ENCODE peak calls at places on chromosomes 5 and 9, in ten cellular contexts. One of them, this sample, is unnamed.
A peak's percentile ranks its signal among the peaks of the same experiment; 100 is the strongest.

GRCh38 chr5:95870105-95870672 is 47.7 kb upstream of the GLRX start:
- DNase-seq in esophagus squamous epithelium: no peak
- DNase-seq in IMR-90: peak; percentile 87
- DNase-seq in adrenal gland: no peak
- DNase-seq in ovary: no peak
- DNase-seq in uterus: no peak
- DNase-seq in A549: no peak
- DNase-seq in spleen: no peak
- DNase-seq in HCT116: no peak
- DNase-seq in upper lobe of left lung: no peak
- DNase-seq in this sample: no peak

GRCh38 chr5:173969167-173970049 is 19.6 kb upstream of the C5orf47 start:
- DNase-seq in esophagus squamous epithelium: no peak
- DNase-seq in IMR-90: peak; percentile 88
- DNase-seq in adrenal gland: peak; percentile 51
- DNase-seq in ovary: no peak
- DNase-seq in uterus: no peak
- DNase-seq in A549: peak; percentile 95
- DNase-seq in spleen: no peak
- DNase-seq in HCT116: no peak
- DNase-seq in upper lobe of left lung: peak; percentile 39
- DNase-seq in this sample: no peak

GRCh38 chr9:133703571-133704399 is 34.4 kb downstream of the SARDH start:
- DNase-seq in esophagus squamous epithelium: no peak
- DNase-seq in IMR-90: no peak
- DNase-seq in adrenal gland: no peak
- DNase-seq in ovary: peak; percentile 44
- DNase-seq in uterus: no peak
- DNase-seq in A549: no peak
- DNase-seq in spleen: peak; percentile 67
- DNase-seq in HCT116: no peak
- DNase-seq in upper lobe of left lung: no peak
- DNase-seq in this sample: no peak

GRCh38 chr9:19513671-19514275 is 105.0 kb downstream of the ACER2 start:
- DNase-seq in esophagus squamous epithelium: no peak
- DNase-seq in IMR-90: no peak
- DNase-seq in adrenal gland: no peak
- DNase-seq in ovary: no peak
- DNase-seq in uterus: no peak
- DNase-seq in A549: no peak
- DNase-seq in spleen: no peak
- DNase-seq in HCT116: no peak
- DNase-seq in upper lobe of left lung: no peak
- DNase-seq in this sample: no peak

GRCh38 chr5:177997319-177997670 is 1.3 kb upstream of the PROP1 start:
- DNase-seq in esophagus squamous epithelium: no peak
- DNase-seq in IMR-90: no peak
- DNase-seq in adrenal gland: no peak
- DNase-seq in ovary: no peak
- DNase-seq in uterus: no peak
- DNase-seq in A549: no peak
- DNase-seq in spleen: no peak
- DNase-seq in HCT116: no peak
- DNase-seq in upper lobe of left lung: no peak
- DNase-seq in this sample: no peak

GRCh38 chr5:55307383-55308253 is at the start of the genes DHX29 and MTREX:
- DNase-seq in esophagus squamous epithelium: peak; percentile 66
- DNase-seq in IMR-90: peak; percentile 91
- DNase-seq in adrenal gland: peak; percentile 96
- DNase-seq in ovary: peak; percentile 90
- DNase-seq in uterus: peak; percentile 89
- DNase-seq in A549: peak; percentile 92
- DNase-seq in spleen: peak; percentile 97
- DNase-seq in HCT116: peak; percentile 80
- DNase-seq in upper lobe of left lung: peak; percentile 93
- DNase-seq in this sample: peak; percentile 93

GRCh38 chr9:38432922-38433510 is 8.8 kb upstream of the IGFBPL1 start:
- DNase-seq in esophagus squamous epithelium: no peak
- DNase-seq in IMR-90: peak; percentile 54
- DNase-seq in adrenal gland: no peak
- DNase-seq in ovary: no peak
- DNase-seq in uterus: no peak
- DNase-seq in A549: peak; percentile 60
- DNase-seq in spleen: no peak
- DNase-seq in HCT116: peak; percentile 37
- DNase-seq in upper lobe of left lung: no peak
- DNase-seq in this sample: no peak

GRCh38 chr9:91848146-91848545 is 101.9 kb downstream of the ROR2 start:
- DNase-seq in esophagus squamous epithelium: no peak
- DNase-seq in IMR-90: no peak
- DNase-seq in adrenal gland: peak; percentile 21
- DNase-seq in ovary: no peak
- DNase-seq in uterus: no peak
- DNase-seq in A549: no peak
- DNase-seq in spleen: no peak
- DNase-seq in HCT116: no peak
- DNase-seq in upper lobe of left lung: no peak
- DNase-seq in this sample: no peak

GRCh38 chr5:52007230-52007858 is 624.1 kb downstream of the ISL1 start:
- DNase-seq in esophagus squamous epithelium: no peak
- DNase-seq in IMR-90: peak; percentile 38
- DNase-seq in adrenal gland: no peak
- DNase-seq in ovary: no peak
- DNase-seq in uterus: no peak
- DNase-seq in A549: peak; percentile 53
- DNase-seq in spleen: no peak
- DNase-seq in HCT116: peak; percentile 16
- DNase-seq in upper lobe of left lung: no peak
- DNase-seq in this sample: no peak

GRCh38 chr9:120310035-120310434 is 269.9 kb downstream of the CDK5RAP2 start:
- DNase-seq in esophagus squamous epithelium: no peak
- DNase-seq in IMR-90: no peak
- DNase-seq in adrenal gland: no peak
- DNase-seq in ovary: no peak
- DNase-seq in uterus: no peak
- DNase-seq in A549: no peak
- DNase-seq in spleen: no peak
- DNase-seq in HCT116: no peak
- DNase-seq in upper lobe of left lung: no peak
- DNase-seq in this sample: no peak

GRCh38 chr9:98931990-98932389 is 11.7 kb upstream of the COL15A1 start:
- DNase-seq in esophagus squamous epithelium: no peak
- DNase-seq in IMR-90: no peak
- DNase-seq in adrenal gland: peak; percentile 62
- DNase-seq in ovary: no peak
- DNase-seq in uterus: no peak
- DNase-seq in A549: no peak
- DNase-seq in spleen: no peak
- DNase-seq in HCT116: no peak
- DNase-seq in upper lobe of left lung: no peak
- DNase-seq in this sample: no peak

GRCh38 chr9:124673063-124673462 is 98.0 kb downstream of the NR6A1 start:
- DNase-seq in esophagus squamous epithelium: no peak
- DNase-seq in IMR-90: no peak
- DNase-seq in adrenal gland: no peak
- DNase-seq in ovary: no peak
- DNase-seq in uterus: no peak
- DNase-seq in A549: no peak
- DNase-seq in spleen: no peak
- DNase-seq in HCT116: no peak
- DNase-seq in upper lobe of left lung: no peak
- DNase-seq in this sample: no peak

GRCh38 chr5:137872476-137872875 is 4.8 kb downstream of the MYOT start:
- DNase-seq in esophagus squamous epithelium: no peak
- DNase-seq in IMR-90: no peak
- DNase-seq in adrenal gland: no peak
- DNase-seq in ovary: no peak
- DNase-seq in uterus: no peak
- DNase-seq in A549: no peak
- DNase-seq in spleen: no peak
- DNase-seq in HCT116: no peak
- DNase-seq in upper lobe of left lung: no peak
- DNase-seq in this sample: no peak

GRCh38 chr9:128631636-128632035 is 25.0 kb downstream of the DYNC2I2 start:
- DNase-seq in esophagus squamous epithelium: no peak
- DNase-seq in IMR-90: no peak
- DNase-seq in adrenal gland: no peak
- DNase-seq in ovary: no peak
- DNase-seq in uterus: no peak
- DNase-seq in A549: no peak
- DNase-seq in spleen: peak; percentile 1
- DNase-seq in HCT116: no peak
- DNase-seq in upper lobe of left lung: no peak
- DNase-seq in this sample: no peak

DNA sequence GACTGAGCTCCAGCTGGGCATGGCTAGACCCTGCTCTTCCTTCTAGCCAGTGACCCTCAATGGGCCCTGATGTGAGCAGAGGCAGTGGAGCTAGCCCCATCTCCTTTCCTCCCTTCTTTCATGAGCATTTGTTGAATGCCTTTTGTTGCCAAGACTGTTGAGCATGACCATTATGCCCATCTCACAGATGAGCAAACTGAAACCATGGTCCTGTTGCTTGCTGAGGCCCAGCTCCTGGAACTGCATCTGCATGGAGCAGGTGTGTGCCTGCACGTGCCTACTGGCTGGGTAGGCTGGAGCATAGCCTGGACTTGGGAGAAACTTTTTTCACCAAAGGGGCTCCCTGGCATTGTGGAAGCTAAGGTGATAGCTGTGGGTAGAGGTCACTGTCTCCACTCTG is 3.0 kb upstream of the WNK2 start:
- DNase-seq in esophagus squamous epithelium: no peak
- DNase-seq in IMR-90: no peak
- DNase-seq in adrenal gland: no peak
- DNase-seq in ovary: no peak
- DNase-seq in uterus: no peak
- DNase-seq in A549: no peak
- DNase-seq in spleen: no peak
- DNase-seq in HCT116: no peak
- DNase-seq in upper lobe of left lung: no peak
- DNase-seq in this sample: no peak
- H3K4me1 ChIP-seq in esophagus squamous epithelium: peaks cover 26% of the 10 kb centered on the region
- H3K4me1 ChIP-seq in IMR-90: no peaks in the 10 kb centered on the region
- H3K4me1 ChIP-seq in adrenal gland: peaks cover 6% of the 10 kb centered on the region
- H3K4me1 ChIP-seq in ovary: peaks cover 7% of the 10 kb centered on the region
- H3K4me1 ChIP-seq in uterus: peaks cover 12% of the 10 kb centered on the region
- H3K4me1 ChIP-seq in A549: peaks cover 3% of the 10 kb centered on the region
- H3K4me1 ChIP-seq in spleen: peaks cover 11% of the 10 kb centered on the region
- H3K4me1 ChIP-seq in HCT116: peaks cover 5% of the 10 kb centered on the region
- H3K4me1 ChIP-seq in upper lobe of left lung: peaks cover 9% of the 10 kb centered on the region
- H3K4me1 ChIP-seq in this sample: no peaks in the 10 kb centered on the region

DNA sequence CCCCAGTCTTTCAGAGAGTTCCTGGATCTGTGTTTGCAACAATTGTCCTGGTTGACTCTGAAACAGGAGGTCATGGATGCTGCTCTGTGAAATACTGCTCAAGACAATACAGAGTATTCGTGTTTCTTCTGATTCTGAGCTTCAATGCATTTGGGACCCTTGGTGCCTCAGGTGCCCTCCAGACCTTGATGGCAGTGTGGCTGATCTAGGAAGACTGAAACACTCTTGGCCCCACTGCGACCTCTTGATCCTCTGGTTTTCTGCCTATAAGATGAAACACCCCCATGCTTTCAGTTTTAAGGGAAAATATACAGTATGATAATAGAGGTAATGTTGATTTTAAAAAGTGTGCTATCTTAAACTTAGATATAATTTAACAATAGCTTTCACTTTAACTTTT is 67.6 kb downstream of the GDNF start:
- DNase-seq in esophagus squamous epithelium: no peak
- DNase-seq in IMR-90: no peak
- DNase-seq in adrenal gland: no peak
- DNase-seq in ovary: no peak
- DNase-seq in uterus: no peak
- DNase-seq in A549: no peak
- DNase-seq in spleen: no peak
- DNase-seq in HCT116: no peak
- DNase-seq in upper lobe of left lung: no peak
- DNase-seq in this sample: no peak
- H3K27ac ChIP-seq in esophagus squamous epithelium: no peak overlapping the region
- H3K27ac ChIP-seq in IMR-90: peak overlapping the region; percentile 83
- H3K27ac ChIP-seq in adrenal gland: no peak overlapping the region
- H3K27ac ChIP-seq in ovary: no peak overlapping the region
- H3K27ac ChIP-seq in uterus: no peak overlapping the region
- H3K27ac ChIP-seq in A549: no peak overlapping the region
- H3K27ac ChIP-seq in spleen: no peak overlapping the region
- H3K27ac ChIP-seq in HCT116: no peak overlapping the region
- H3K27ac ChIP-seq in upper lobe of left lung: no peak overlapping the region
- H3K27ac ChIP-seq in this sample: no peak overlapping the region

GRCh38 chr5:150357326-150358260 is at the start of gene TCOF1:
- DNase-seq in esophagus squamous epithelium: peak; percentile 91
- DNase-seq in IMR-90: peak; percentile 91
- DNase-seq in adrenal gland: peak; percentile 98
- DNase-seq in ovary: peak; percentile 97
- DNase-seq in uterus: peak; percentile 98
- DNase-seq in A549: peak; percentile 93
- DNase-seq in spleen: peak; percentile 99
- DNase-seq in HCT116: peak; percentile 88
- DNase-seq in upper lobe of left lung: peak; percentile 98
- DNase-seq in this sample: peak; percentile 99
- TF ChIP-seq POLR2A in esophagus squamous epithelium: no peak
- TF ChIP-seq POLR2A in IMR-90: no peak
- TF ChIP-seq POLR2A in adrenal gland: peak; percentile 34
- TF ChIP-seq POLR2A in ovary: peak; percentile 22
- TF ChIP-seq POLR2A in uterus: peak; percentile 42
- TF ChIP-seq POLR2A in A549: peak; percentile 46
- TF ChIP-seq POLR2A in spleen: no peak
- TF ChIP-seq POLR2A in HCT116: peak; percentile 39
- TF ChIP-seq POLR2A in upper lobe of left lung: no peak
- TF ChIP-seq POLR2A in this sample: peak; percentile 38

GRCh38 chr5:179599100-179599499 is 24.4 kb downstream of the HNRNPH1 start:
- DNase-seq in esophagus squamous epithelium: no peak
- DNase-seq in IMR-90: no peak
- DNase-seq in adrenal gland: no peak
- DNase-seq in ovary: no peak
- DNase-seq in uterus: no peak
- DNase-seq in A549: no peak
- DNase-seq in spleen: no peak
- DNase-seq in HCT116: no peak
- DNase-seq in upper lobe of left lung: no peak
- DNase-seq in this sample: no peak

GRCh38 chr5:179596421-179596820 is 27.1 kb downstream of the HNRNPH1 start:
- DNase-seq in esophagus squamous epithelium: no peak
- DNase-seq in IMR-90: no peak
- DNase-seq in adrenal gland: peak; percentile 41
- DNase-seq in ovary: no peak
- DNase-seq in uterus: no peak
- DNase-seq in A549: no peak
- DNase-seq in spleen: no peak
- DNase-seq in HCT116: no peak
- DNase-seq in upper lobe of left lung: no peak
- DNase-seq in this sample: no peak

GRCh38 chr5:179599973-179600372 is 23.5 kb downstream of the HNRNPH1 start:
- DNase-seq in esophagus squamous epithelium: no peak
- DNase-seq in IMR-90: no peak
- DNase-seq in adrenal gland: no peak
- DNase-seq in ovary: no peak
- DNase-seq in uterus: no peak
- DNase-seq in A549: no peak
- DNase-seq in spleen: no peak
- DNase-seq in HCT116: no peak
- DNase-seq in upper lobe of left lung: peak; percentile 28
- DNase-seq in this sample: no peak

GRCh38 chr5:179601871-179602625 is 21.4 kb downstream of the HNRNPH1 start:
- DNase-seq in esophagus squamous epithelium: no peak
- DNase-seq in IMR-90: no peak
- DNase-seq in adrenal gland: peak; percentile 10
- DNase-seq in ovary: no peak
- DNase-seq in uterus: no peak
- DNase-seq in A549: no peak
- DNase-seq in spleen: peak; percentile 40
- DNase-seq in HCT116: no peak
- DNase-seq in upper lobe of left lung: no peak
- DNase-seq in this sample: no peak

GRCh38 chr5:179599566-179599965 is 23.9 kb downstream of the HNRNPH1 start:
- DNase-seq in esophagus squamous epithelium: no peak
- DNase-seq in IMR-90: no peak
- DNase-seq in adrenal gland: peak; percentile 47
- DNase-seq in ovary: no peak
- DNase-seq in uterus: no peak
- DNase-seq in A549: no peak
- DNase-seq in spleen: no peak
- DNase-seq in HCT116: no peak
- DNase-seq in upper lobe of left lung: no peak
- DNase-seq in this sample: no peak
- H3K4me1 ChIP-seq in esophagus squamous epithelium: peaks cover 20% of the 10 kb centered on the region
- H3K4me1 ChIP-seq in IMR-90: no peaks in the 10 kb centered on the region
- H3K4me1 ChIP-seq in adrenal gland: no peaks in the 10 kb centered on the region
- H3K4me1 ChIP-seq in ovary: no peaks in the 10 kb centered on the region
- H3K4me1 ChIP-seq in uterus: no peaks in the 10 kb centered on the region
- H3K4me1 ChIP-seq in A549: no peaks in the 10 kb centered on the region
- H3K4me1 ChIP-seq in spleen: peaks cover 7% of the 10 kb centered on the region
- H3K4me1 ChIP-seq in HCT116: no peaks in the 10 kb centered on the region
- H3K4me1 ChIP-seq in upper lobe of left lung: no peaks in the 10 kb centered on the region
- H3K4me1 ChIP-seq in this sample: no peaks in the 10 kb centered on the region